ENCODE peak calls at places on chromosomes 1 and 21, in seven cellular contexts. B is stomach; C is stimulated activated CD4-positive, alpha-beta T cell treated with anti-CD3 and anti-CD28 coated beads, Interleukin-2, amount 100 ng/mL, for 24 hours; W is lower lobe of right lung; F is astrocyte of the spinal cord; P is NCI-H2081; H is Ammon's horn. G is an unnamed sample.

GRCh38 chr1:25109527-25109926 is 122.8 kb downstream of the SYF2 start:
- DNase-seq in B (no peak), C (no peak), W (no peak), F (no peak), P (no peak), H (no peak), G (no peak)

GRCh38 chr1:53804791-53805505 is 33.1 kb downstream of the NDC1 start:
- DNase-seq in B (no peak), C (no peak), W (no peak), F (no peak), P (no peak), H (no peak), G (no peak)

GRCh38 chr1:61441723-61442262 is 283.1 kb downstream of the TM2D1 start:
- DNase-seq in B (no peak), C (no peak), W (no peak), F (peak; percentile 57), P (no peak), H (no peak), G (no peak)

GRCh38 chr1:32761253-32761877 is 55.8 kb downstream of the YARS1 start:
- DNase-seq in B (peak; percentile 90), C (peak; percentile 45), W (peak; percentile 60), F (peak; percentile 57), P (no peak), H (no peak), G (no peak)

GRCh38 chr21:30579351-30579750 is 10.8 kb downstream of the KRTAP22-2 start:
- DNase-seq in B (no peak), C (no peak), W (no peak), F (no peak), P (no peak), H (no peak), G (no peak)

GRCh38 chr1:197745911-197746310 is 29.4 kb downstream of the DENND1B start:
- DNase-seq in B (no peak), C (no peak), W (no peak), F (no peak), P (no peak), H (no peak), G (no peak)

GRCh38 chr1:56286956-56287355 is 292.4 kb downstream of the PLPP3 start:
- DNase-seq in B (no peak), C (no peak), W (no peak), F (no peak), P (no peak), H (no peak), G (no peak)

GRCh38 chr1:164961714-164962113 is 394.8 kb downstream of the LMX1A start:
- DNase-seq in B (no peak), C (no peak), W (no peak), F (no peak), P (no peak), H (no peak), G (no peak)

GRCh38 chr1:186059311-186059710 is 315.7 kb downstream of the TPR start:
- DNase-seq in B (no peak), C (no peak), W (no peak), F (no peak), P (no peak), H (no peak), G (no peak)